ENCODE peak calls at places on chromosomes 12 and 14, in eight cellular contexts. One of them, this sample, is unnamed.

GRCh38 chr12:105418232-105418631 is 87.7 kb downstream of the C12orf75 start:
- DNase-seq in brain microvascular endothelial cell: peak; percentile 70
- DNase-seq in transverse colon: no peak
- DNase-seq in neural progenitor cell: no peak
- DNase-seq in left lung: no peak
- DNase-seq in heart left ventricle: no peak
- DNase-seq in ovary: no peak
- DNase-seq in Peyer's patch: no peak
- DNase-seq in this sample: no peak

GRCh38 chr12:31005944-31006361 is 67.7 kb upstream of the DDX11 start:
- DNase-seq in transverse colon: no peak
- DNase-seq in neural progenitor cell: no peak
- DNase-seq in heart left ventricle: no peak
- DNase-seq in brain microvascular endothelial cell: peak; percentile 8
- DNase-seq in ovary: no peak
- DNase-seq in Peyer's patch: peak; percentile 39
- DNase-seq in left lung: peak; percentile 27
- DNase-seq in this sample: no peak

GRCh38 chr14:32588448-32589320 is 259.6 kb downstream of the AKAP6 start:
- DNase-seq in ovary: no peak
- DNase-seq in heart left ventricle: no peak
- DNase-seq in transverse colon: no peak
- DNase-seq in Peyer's patch: peak; percentile 67
- DNase-seq in neural progenitor cell: peak; percentile 65
- DNase-seq in left lung: no peak
- DNase-seq in brain microvascular endothelial cell: no peak
- DNase-seq in this sample: no peak

GRCh38 chr12:29921307-29921706 is 137.6 kb upstream of the TMTC1 start:
- DNase-seq in left lung: no peak
- DNase-seq in Peyer's patch: no peak
- DNase-seq in heart left ventricle: no peak
- DNase-seq in ovary: no peak
- DNase-seq in brain microvascular endothelial cell: peak; percentile 42
- DNase-seq in neural progenitor cell: no peak
- DNase-seq in transverse colon: no peak
- DNase-seq in this sample: no peak

GRCh38 chr12:128603573-128604120 is 220.1 kb downstream of the SLC15A4 start:
- DNase-seq in left lung: no peak
- DNase-seq in neural progenitor cell: no peak
- DNase-seq in Peyer's patch: no peak
- DNase-seq in brain microvascular endothelial cell: no peak
- DNase-seq in heart left ventricle: no peak
- DNase-seq in ovary: no peak
- DNase-seq in transverse colon: peak; percentile 17
- DNase-seq in this sample: no peak

GRCh38 chr14:99395904-99396530 is 84.6 kb downstream of the SETD3 start:
- DNase-seq in left lung: no peak
- DNase-seq in neural progenitor cell: no peak
- DNase-seq in heart left ventricle: no peak
- DNase-seq in brain microvascular endothelial cell: peak; percentile 65
- DNase-seq in Peyer's patch: no peak
- DNase-seq in ovary: no peak
- DNase-seq in transverse colon: no peak
- DNase-seq in this sample: no peak

GRCh38 chr12:7628401-7628961 is 37.2 kb downstream of the APOBEC1 start:
- DNase-seq in transverse colon: no peak
- DNase-seq in ovary: no peak
- DNase-seq in brain microvascular endothelial cell: no peak
- DNase-seq in heart left ventricle: no peak
- DNase-seq in Peyer's patch: no peak
- DNase-seq in neural progenitor cell: peak; percentile 76
- DNase-seq in left lung: no peak
- DNase-seq in this sample: no peak

GRCh38 chr12:68461645-68462044 is 129.5 kb upstream of the MDM1 start:
- DNase-seq in neural progenitor cell: no peak
- DNase-seq in brain microvascular endothelial cell: no peak
- DNase-seq in left lung: no peak
- DNase-seq in heart left ventricle: no peak
- DNase-seq in transverse colon: no peak
- DNase-seq in Peyer's patch: no peak
- DNase-seq in ovary: no peak
- DNase-seq in this sample: no peak

GRCh38 chr14:100072783-100073346 is 7.6 kb downstream of the EVL start:
- DNase-seq in brain microvascular endothelial cell: no peak
- DNase-seq in Peyer's patch: peak; percentile 84
- DNase-seq in heart left ventricle: no peak
- DNase-seq in neural progenitor cell: no peak
- DNase-seq in ovary: no peak
- DNase-seq in transverse colon: peak; percentile 75
- DNase-seq in left lung: peak; percentile 73
- DNase-seq in this sample: peak; percentile 32

GRCh38 chr12:47820631-47821345 is 1.1 kb upstream of the HDAC7 start:
- DNase-seq in ovary: peak; percentile 83
- DNase-seq in Peyer's patch: peak; percentile 82
- DNase-seq in brain microvascular endothelial cell: peak; percentile 95
- DNase-seq in neural progenitor cell: peak; percentile 94
- DNase-seq in transverse colon: peak; percentile 74
- DNase-seq in left lung: peak; percentile 83
- DNase-seq in heart left ventricle: peak; percentile 90
- DNase-seq in this sample: peak; percentile 83

GRCh38 chr14:89178802-89179201 is 238.2 kb downstream of the FOXN3 start:
- DNase-seq in transverse colon: no peak
- DNase-seq in heart left ventricle: no peak
- DNase-seq in ovary: no peak
- DNase-seq in neural progenitor cell: no peak
- DNase-seq in Peyer's patch: no peak
- DNase-seq in left lung: no peak
- DNase-seq in brain microvascular endothelial cell: no peak
- DNase-seq in this sample: no peak

GRCh38 chr14:54348001-54348611 is 48.7 kb upstream of the CDKN3 start:
- DNase-seq in neural progenitor cell: peak; percentile 86
- DNase-seq in left lung: no peak
- DNase-seq in brain microvascular endothelial cell: no peak
- DNase-seq in ovary: no peak
- DNase-seq in Peyer's patch: no peak
- DNase-seq in transverse colon: no peak
- DNase-seq in heart left ventricle: no peak
- DNase-seq in this sample: peak; percentile 43

GRCh38 chr14:104665092-104665662 is 24.2 kb upstream of the INF2 start:
- DNase-seq in neural progenitor cell: no peak
- DNase-seq in Peyer's patch: no peak
- DNase-seq in transverse colon: no peak
- DNase-seq in heart left ventricle: no peak
- DNase-seq in ovary: no peak
- DNase-seq in left lung: no peak
- DNase-seq in brain microvascular endothelial cell: no peak
- DNase-seq in this sample: no peak

GRCh38 chr12:91256471-91256870 is 73.9 kb upstream of the DCN start:
- DNase-seq in brain microvascular endothelial cell: no peak
- DNase-seq in transverse colon: no peak
- DNase-seq in neural progenitor cell: no peak
- DNase-seq in ovary: no peak
- DNase-seq in left lung: no peak
- DNase-seq in heart left ventricle: no peak
- DNase-seq in Peyer's patch: no peak
- DNase-seq in this sample: no peak

GRCh38 chr12:96198970-96199369 is 4.8 kb downstream of the ELK3 start:
- DNase-seq in brain microvascular endothelial cell: peak; percentile 71
- DNase-seq in ovary: no peak
- DNase-seq in Peyer's patch: no peak
- DNase-seq in left lung: no peak
- DNase-seq in neural progenitor cell: no peak
- DNase-seq in transverse colon: no peak
- DNase-seq in heart left ventricle: no peak
- DNase-seq in this sample: no peak

GRCh38 chr12:57171668-57172067 is 24.2 kb upstream of the LRP1-AS start:
- DNase-seq in Peyer's patch: no peak
- DNase-seq in left lung: no peak
- DNase-seq in transverse colon: no peak
- DNase-seq in heart left ventricle: no peak
- DNase-seq in brain microvascular endothelial cell: no peak
- DNase-seq in ovary: peak; percentile 86
- DNase-seq in neural progenitor cell: no peak
- DNase-seq in this sample: no peak

GRCh38 chr14:52026921-52027320 is 37.6 kb downstream of the RTRAF start:
- DNase-seq in brain microvascular endothelial cell: no peak
- DNase-seq in transverse colon: no peak
- DNase-seq in heart left ventricle: peak; percentile 40
- DNase-seq in left lung: no peak
- DNase-seq in neural progenitor cell: no peak
- DNase-seq in ovary: no peak
- DNase-seq in Peyer's patch: no peak
- DNase-seq in this sample: no peak

GRCh38 chr12:107360033-107360432 is 266.7 kb upstream of the CRY1 start:
- DNase-seq in transverse colon: no peak
- DNase-seq in ovary: no peak
- DNase-seq in heart left ventricle: no peak
- DNase-seq in Peyer's patch: no peak
- DNase-seq in left lung: no peak
- DNase-seq in brain microvascular endothelial cell: no peak
- DNase-seq in neural progenitor cell: no peak
- DNase-seq in this sample: no peak

GRCh38 chr12:111271674-111272418 is 97.0 kb downstream of the PHETA1 start:
- DNase-seq in left lung: no peak
- DNase-seq in transverse colon: no peak
- DNase-seq in ovary: no peak
- DNase-seq in neural progenitor cell: no peak
- DNase-seq in brain microvascular endothelial cell: no peak
- DNase-seq in heart left ventricle: no peak
- DNase-seq in Peyer's patch: no peak
- DNase-seq in this sample: no peak

GRCh38 chr12:817941-818600 is 65.7 kb downstream of the WNK1 start:
- DNase-seq in ovary: no peak
- DNase-seq in transverse colon: no peak
- DNase-seq in brain microvascular endothelial cell: no peak
- DNase-seq in neural progenitor cell: no peak
- DNase-seq in left lung: no peak
- DNase-seq in heart left ventricle: no peak
- DNase-seq in Peyer's patch: no peak
- DNase-seq in this sample: no peak

GRCh38 chr14:70709726-70710382 is 68.1 kb downstream of the TTC9 start:
- DNase-seq in ovary: no peak
- DNase-seq in neural progenitor cell: no peak
- DNase-seq in brain microvascular endothelial cell: no peak
- DNase-seq in heart left ventricle: no peak
- DNase-seq in left lung: peak; percentile 42
- DNase-seq in transverse colon: no peak
- DNase-seq in Peyer's patch: no peak
- DNase-seq in this sample: no peak

DNA sequence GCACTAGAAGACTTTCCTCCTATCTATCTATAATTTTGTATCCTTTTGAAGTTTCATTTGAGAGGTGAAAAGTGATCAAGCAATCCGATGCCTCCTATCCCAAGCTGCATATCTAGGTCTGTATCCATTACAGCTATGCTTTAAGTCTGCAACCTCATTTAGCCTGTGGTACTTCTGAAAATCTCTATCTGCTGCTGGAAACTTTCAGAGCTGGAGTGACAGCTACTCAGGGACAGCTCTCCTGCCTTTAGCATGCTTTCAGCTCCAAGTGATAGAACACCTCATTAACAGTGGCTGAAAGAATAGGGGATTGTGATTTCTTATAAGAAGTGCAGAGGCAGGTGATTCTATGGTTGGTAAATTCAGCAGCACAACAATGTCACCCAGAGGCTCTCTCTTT is 1153.5 kb downstream of the AACS start:
- DNase-seq in neural progenitor cell: no peak
- DNase-seq in left lung: no peak
- DNase-seq in ovary: no peak
- DNase-seq in transverse colon: no peak
- DNase-seq in brain microvascular endothelial cell: no peak
- DNase-seq in heart left ventricle: no peak
- DNase-seq in Peyer's patch: no peak
- DNase-seq in this sample: no peak
- TF ChIP-seq CTCF in neural progenitor cell: no peak
- TF ChIP-seq CTCF in left lung: no peak
- TF ChIP-seq CTCF in ovary: no peak
- TF ChIP-seq CTCF in transverse colon: no peak
- TF ChIP-seq CTCF in brain microvascular endothelial cell: no peak
- TF ChIP-seq CTCF in heart left ventricle: no peak
- TF ChIP-seq CTCF in Peyer's patch: no peak
- TF ChIP-seq CTCF in this sample: no peak

GRCh38 chr12:5432011-5432400 is at the start of gene NTF3:
- DNase-seq in left lung: no peak
- DNase-seq in Peyer's patch: no peak
- DNase-seq in neural progenitor cell: peak; percentile 79
- DNase-seq in ovary: peak; percentile 59
- DNase-seq in transverse colon: no peak
- DNase-seq in brain microvascular endothelial cell: no peak
- DNase-seq in heart left ventricle: no peak
- DNase-seq in this sample: peak; percentile 51
- H3K4me3 ChIP-seq in left lung: no peak within 1 kb of the TSS
- H3K4me3 ChIP-seq in Peyer's patch: peak within 1 kb of the TSS; percentile 51
- H3K4me3 ChIP-seq in neural progenitor cell: peak within 1 kb of the TSS; percentile 88
- H3K4me3 ChIP-seq in ovary: peak within 1 kb of the TSS; percentile 52
- H3K4me3 ChIP-seq in transverse colon: peak within 1 kb of the TSS; percentile 48
- H3K4me3 ChIP-seq in brain microvascular endothelial cell: peak within 1 kb of the TSS; percentile 37
- H3K4me3 ChIP-seq in heart left ventricle: peak within 1 kb of the TSS; percentile 67
- H3K4me3 ChIP-seq in this sample: peak within 1 kb of the TSS; percentile 41

GRCh38 chr14:67821121-67821520 is 1.5 kb downstream of the RAD51B start:
- DNase-seq in transverse colon: no peak
- DNase-seq in heart left ventricle: no peak
- DNase-seq in ovary: no peak
- DNase-seq in Peyer's patch: no peak
- DNase-seq in neural progenitor cell: no peak
- DNase-seq in brain microvascular endothelial cell: no peak
- DNase-seq in left lung: no peak
- DNase-seq in this sample: no peak
- H3K27ac ChIP-seq in transverse colon: peak overlapping the region; percentile 84
- H3K27ac ChIP-seq in heart left ventricle: no peak overlapping the region
- H3K27ac ChIP-seq in ovary: no peak overlapping the region
- H3K27ac ChIP-seq in Peyer's patch: no peak overlapping the region
- H3K27ac ChIP-seq in neural progenitor cell: no peak overlapping the region
- H3K27ac ChIP-seq in brain microvascular endothelial cell: no peak overlapping the region
- H3K27ac ChIP-seq in left lung: no peak overlapping the region
- H3K27ac ChIP-seq in this sample: no peak overlapping the region

DNA sequence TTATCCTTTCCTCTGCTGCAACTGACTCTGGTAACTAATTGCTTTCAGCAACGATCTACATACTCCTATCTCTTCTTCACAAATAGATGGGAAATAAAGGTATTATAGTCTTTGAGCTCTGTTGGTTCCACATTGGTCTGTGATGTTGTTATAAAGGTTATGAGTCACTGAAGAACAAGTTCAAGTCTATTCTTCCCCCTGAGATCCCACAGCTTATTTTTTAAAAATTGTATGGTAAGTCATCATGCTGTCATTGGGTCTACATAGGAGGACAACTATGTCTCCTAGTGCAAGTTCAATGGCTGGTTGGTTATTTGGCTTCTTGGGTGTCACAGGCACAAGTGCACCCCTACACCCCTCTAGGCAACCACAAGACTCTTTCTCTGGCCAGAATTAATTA is 49.6 kb upstream of the PTCSC3 start:
- DNase-seq in brain microvascular endothelial cell: no peak
- DNase-seq in ovary: no peak
- DNase-seq in left lung: no peak
- DNase-seq in neural progenitor cell: no peak
- DNase-seq in heart left ventricle: no peak
- DNase-seq in Peyer's patch: no peak
- DNase-seq in transverse colon: no peak
- DNase-seq in this sample: no peak
- TF ChIP-seq CTCF in brain microvascular endothelial cell: no peak
- TF ChIP-seq CTCF in ovary: no peak
- TF ChIP-seq CTCF in left lung: no peak
- TF ChIP-seq CTCF in neural progenitor cell: no peak
- TF ChIP-seq CTCF in heart left ventricle: no peak
- TF ChIP-seq CTCF in Peyer's patch: no peak
- TF ChIP-seq CTCF in transverse colon: no peak
- TF ChIP-seq CTCF in this sample: no peak

GRCh38 chr14:37586783-37587428 is 8.1 kb downstream of the FOXA1 start:
- DNase-seq in brain microvascular endothelial cell: no peak
- DNase-seq in transverse colon: no peak
- DNase-seq in neural progenitor cell: no peak
- DNase-seq in Peyer's patch: no peak
- DNase-seq in heart left ventricle: no peak
- DNase-seq in ovary: no peak
- DNase-seq in left lung: no peak
- DNase-seq in this sample: no peak
- H3K4me3 ChIP-seq in brain microvascular endothelial cell: no peak overlapping the region
- H3K4me3 ChIP-seq in transverse colon: peak overlapping the region; percentile 66
- H3K4me3 ChIP-seq in neural progenitor cell: no peak overlapping the region
- H3K4me3 ChIP-seq in Peyer's patch: peak overlapping the region; percentile 54
- H3K4me3 ChIP-seq in heart left ventricle: no peak overlapping the region
- H3K4me3 ChIP-seq in ovary: no peak overlapping the region
- H3K4me3 ChIP-seq in left lung: no peak overlapping the region
- H3K4me3 ChIP-seq in this sample: peak overlapping the region; percentile 59